ENCODE peak calls at places on chromosome 16, in seven cellular contexts. O is dermis microvascular lymphatic vessel endothelial cell; F is NCI-H2081; T is RKO; P is H54; E is activated naive CD4-positive, alpha-beta T cell; Q is SK-MEL-5. D is an unnamed sample.

GRCh38 chr16:61654962-61655361 is 381.3 kb downstream of the CDH8 start:
- DNase-seq in F (no peak), O (no peak), T (no peak), P (no peak), Q (peak), E (no peak), D (no peak)

GRCh38 chr16:31298958-31299357 is 39.2 kb downstream of the ITGAM start:
- DNase-seq in T (no peak), P (no peak), F (no peak), O (no peak), Q (peak), E (no peak), D (no peak)

GRCh38 chr16:70687671-70688265 is 1.9 kb upstream of the MTSS2 start:
- DNase-seq in E (no peak), F (no peak), Q (no peak), P (no peak), O (no peak), T (no peak), D (no peak)

GRCh38 chr16:65429504-65430149 is 307.8 kb upstream of the CDH11 start:
- DNase-seq in T (no peak), F (no peak), P (no peak), Q (no peak), O (no peak), E (no peak), D (no peak)

GRCh38 chr16:67865318-67865717 is 7.5 kb upstream of the EDC4 start:
- DNase-seq in Q (peak), O (no peak), E (no peak), T (peak), F (no peak), P (no peak), D (peak)

GRCh38 chr16:73369841-73370240 is 321.9 kb upstream of the ZFHX3 start:
- DNase-seq in P (no peak), F (no peak), E (no peak), Q (peak), O (no peak), T (no peak), D (no peak)

GRCh38 chr16:82181456-82182185 is 11.6 kb upstream of the MPHOSPH6 start:
- DNase-seq in P (no peak), Q (no peak), T (no peak), F (no peak), O (no peak), E (no peak), D (no peak)

GRCh38 chr16:84237994-84238750 is 1.6 kb downstream of the KCNG4 start:
- DNase-seq in T (no peak), F (no peak), O (no peak), Q (no peak), P (no peak), E (no peak), D (no peak)

GRCh38 chr16:10031473-10031872 is 150.8 kb downstream of the GRIN2A start:
- DNase-seq in Q (peak), T (no peak), P (no peak), F (no peak), O (no peak), E (no peak), D (no peak)

GRCh38 chr16:11783319-11784047 is 13.6 kb downstream of the ZC3H7A start:
- DNase-seq in F (no peak), P (no peak), T (no peak), O (peak), Q (peak), E (no peak), D (peak)

GRCh38 chr16:3963886-3964685 is 83.6 kb upstream of the CREBBP start:
- DNase-seq in O (no peak), P (no peak), F (no peak), E (no peak), T (no peak), Q (no peak), D (no peak)

GRCh38 chr16:11101695-11102522 is 154.1 kb downstream of the SOCS1 start:
- DNase-seq in T (no peak), E (no peak), F (no peak), Q (no peak), P (no peak), O (no peak), D (no peak)

D was measured in astrocyte of the hippocampus.